ENCODE peak calls at places on chromosome 17, in six cellular contexts. J, X, H, C, E and I are unnamed samples.

GRCh38 chr17:61280338-61280737 is 119.3 kb upstream of the TBX2 start:
- DNase-seq in E (no peak), J (no peak), H (no peak), X (no peak), C (no peak), I (no peak)

GRCh38 chr17:28985950-28986713 is 19.7 kb downstream of the SEZ6 start:
- DNase-seq in E (no peak), J (no peak), X (peak; percentile 69), H (no peak), C (no peak), I (no peak)

GRCh38 chr17:81549826-81550225 is 2.3 kb downstream of the FAAP100 start:
- DNase-seq in E (peak; percentile 35), C (no peak), X (no peak), H (no peak), J (no peak), I (no peak)

GRCh38 chr17:27430882-27431491 is 25.3 kb upstream of the KSR1 start:
- DNase-seq in H (no peak), E (no peak), J (no peak), X (no peak), C (no peak), I (no peak)

GRCh38 chr17:27651411-27652345 is 20.7 kb downstream of the LGALS9 start:
- DNase-seq in C (peak; percentile 53), J (no peak), H (peak; percentile 31), E (peak; percentile 74), X (peak; percentile 50), I (peak; percentile 64)

GRCh38 chr17:48583708-48584582 is 5.8 kb upstream of the HOXB4 start:
- DNase-seq in X (no peak), H (no peak), J (no peak), C (no peak), E (no peak), I (no peak)

GRCh38 chr17:76049239-76049638 is 22.1 kb upstream of the EVPL start:
- DNase-seq in E (no peak), J (no peak), X (no peak), C (no peak), H (no peak), I (no peak)

GRCh38 chr17:40540448-40540847 is 24.8 kb downstream of the CCR7 start:
- DNase-seq in E (no peak), H (no peak), C (no peak), X (no peak), J (no peak), I (no peak)

GRCh38 chr17:50918933-50919296 is 52.8 kb upstream of the TOB1 start:
- DNase-seq in E (no peak), J (no peak), H (peak; percentile 33), C (no peak), X (peak; percentile 42), I (no peak)